ENCODE peak calls at places on chromosomes 12 and 14, in seven cellular contexts. A is AG20443; S is stimulated activated CD8-positive, alpha-beta memory T cell treated with anti-CD3 and anti-CD28 coated beads, Interleukin-4, amount 100 ng/mL, for 24 hours; I is spleen; H is PC-3; N is amygdala; O is AG04450. Q is an unnamed sample.

GRCh38 chr12:79329933-79330332 is 360.8 kb downstream of the PAWR start:
- DNase-seq in A (no peak), S (no peak), I (no peak), H (peak; percentile 9), N (no peak), O (peak; percentile 7), Q (no peak)

GRCh38 chr14:61836807-61837206 is 74.6 kb downstream of the SNAPC1 start:
- DNase-seq in A (no peak), S (no peak), I (no peak), H (no peak), N (no peak), O (no peak), Q (no peak)

GRCh38 chr14:51302319-51303030 is 62.4 kb downstream of the TMX1 start:
- DNase-seq in A (peak; percentile 21), S (no peak), I (no peak), H (peak; percentile 56), N (no peak), O (no peak), Q (no peak)

GRCh38 chr12:109530301-109530685 is 43.0 kb downstream of the MMAB start:
- DNase-seq in A (no peak), S (no peak), I (peak; percentile 37), H (no peak), N (no peak), O (no peak), Q (no peak)

GRCh38 chr12:113802000-113802749 is 163.9 kb downstream of the RBM19 start:
- DNase-seq in A (no peak), S (no peak), I (peak; percentile 57), H (peak; percentile 47), N (no peak), O (no peak), Q (no peak)

GRCh38 chr12:5377997-5378596 is 53.8 kb upstream of the NTF3 start:
- DNase-seq in A (peak; percentile 56), S (no peak), I (no peak), H (peak; percentile 3), N (no peak), O (no peak), Q (no peak)

GRCh38 chr12:112116232-112117060 is 7.9 kb upstream of the NAA25 start:
- DNase-seq in A (peak; percentile 35), S (no peak), I (peak; percentile 72), H (no peak), N (peak; percentile 37), O (no peak), Q (peak; percentile 56)

GRCh38 chr12:8045952-8046944 is 13.7 kb downstream of the FOXJ2 start:
- DNase-seq in A (peak; percentile 89), S (peak; percentile 68), I (peak; percentile 91), H (peak; percentile 68), N (no peak), O (peak; percentile 82), Q (peak; percentile 78)

GRCh38 chr12:53235164-53235563 is 3.2 kb upstream of the RARG start:
- DNase-seq in A (no peak), S (no peak), I (no peak), H (no peak), N (no peak), O (no peak), Q (no peak)

GRCh38 chr14:59292921-59293605 is 104.6 kb downstream of the DAAM1 start:
- DNase-seq in A (no peak), S (no peak), I (no peak), H (no peak), N (no peak), O (no peak), Q (no peak)

GRCh38 chr12:109165599-109165998 is 49.2 kb downstream of the ACACB start:
- DNase-seq in A (no peak), S (no peak), I (no peak), H (no peak), N (no peak), O (peak; percentile 37), Q (no peak)